ENCODE peak calls at places on chromosomes 13 and 19, in six cellular contexts. B, W, G, M, F and O are unnamed samples.

GRCh38 chr13:112172641-112173171 is 105.8 kb downstream of the SOX1 start:
- DNase-seq in G (no peak), B (no peak), F (no peak), W (no peak), M (no peak), O (no peak)

GRCh38 chr13:24540236-24541126 is 27.9 kb upstream of the PARP4 start:
- DNase-seq in B (no peak), F (peak; percentile 71), W (no peak), M (no peak), G (no peak), O (no peak)

GRCh38 chr19:47723573-47723923 is 10.3 kb downstream of the EHD2 start:
- DNase-seq in M (peak; percentile 93), B (peak; percentile 58), W (peak; percentile 78), G (peak; percentile 82), F (no peak), O (no peak)

GRCh38 chr13:48043789-48044503 is 6.4 kb downstream of the NUDT15 start:
- DNase-seq in W (no peak), B (no peak), G (no peak), F (no peak), M (peak; percentile 71), O (no peak)

GRCh38 chr13:30985637-30986205 is 53.3 kb downstream of the TEX26 start:
- DNase-seq in M (peak; percentile 80), B (no peak), G (no peak), F (no peak), W (no peak), O (peak; percentile 47)

GRCh38 chr13:50365300-50365682 is 350.0 kb downstream of the KCNRG start:
- DNase-seq in M (no peak), F (no peak), B (no peak), W (no peak), G (no peak), O (no peak)

GRCh38 chr13:54449922-54450321 is 1421.3 kb downstream of the OLFM4 start:
- DNase-seq in M (no peak), W (no peak), F (no peak), B (no peak), G (no peak), O (no peak)

GRCh38 chr19:17888260-17888659 is 16.5 kb downstream of the SLC5A5 start:
- DNase-seq in M (no peak), F (no peak), G (no peak), W (no peak), B (no peak), O (no peak)

GRCh38 chr19:35023428-35023827 is 6.8 kb upstream of the SCN1B start:
- DNase-seq in F (no peak), W (no peak), M (no peak), B (no peak), G (peak; percentile 58), O (no peak)

GRCh38 chr19:12757544-12758274 is 6.1 kb downstream of the BEST2 start:
- DNase-seq in M (peak; percentile 63), G (peak; percentile 59), W (peak; percentile 79), B (peak; percentile 70), F (peak; percentile 87), O (peak; percentile 63)

GRCh38 chr19:31448221-31448657 is 99.0 kb upstream of the TSHZ3 start:
- DNase-seq in W (peak; percentile 84), B (no peak), M (peak; percentile 78), F (peak; percentile 60), G (peak; percentile 21), O (no peak)

GRCh38 chr13:72458701-72459100 is 268.7 kb downstream of the MZT1 start:
- DNase-seq in B (peak; percentile 36), F (no peak), M (peak; percentile 36), W (no peak), G (no peak), O (peak; percentile 40)

GRCh38 chr19:15144046-15144646 is 36.9 kb downstream of the SYDE1 start:
- DNase-seq in F (no peak), B (no peak), W (no peak), G (no peak), M (peak; percentile 27), O (no peak)
- H3K4me1 ChIP-seq in F (no peaks in the 10 kb centered on the region), B (no peaks in the 10 kb centered on the region), W (no peaks in the 10 kb centered on the region), G (no peaks in the 10 kb centered on the region), M (no peaks in the 10 kb centered on the region), O (no peaks in the 10 kb centered on the region)

GRCh38 chr19:1840541-1841115 is 7.7 kb downstream of the REXO1 start:
- DNase-seq in W (peak; percentile 59), M (no peak), G (no peak), F (no peak), B (no peak), O (peak; percentile 53)

GRCh38 chr19:1844536-1845515 is 3.5 kb downstream of the REXO1 start:
- DNase-seq in B (no peak), W (no peak), F (peak; percentile 76), G (no peak), M (no peak), O (no peak)

GRCh38 chr19:1841209-1841924 is 6.9 kb downstream of the REXO1 start:
- DNase-seq in B (no peak), G (no peak), M (no peak), W (no peak), F (no peak), O (no peak)

GRCh38 chr19:1843646-1844394 is 4.5 kb downstream of the REXO1 start:
- DNase-seq in M (no peak), F (peak; percentile 65), B (no peak), W (no peak), G (no peak), O (no peak)

GRCh38 chr19:1843116-1843515 is 5.2 kb downstream of the REXO1 start:
- DNase-seq in B (no peak), W (no peak), M (no peak), G (no peak), F (peak; percentile 52), O (no peak)
- H3K4me1 ChIP-seq in B (peaks cover 11% of the 10 kb centered on the region), W (peaks cover 6% of the 10 kb centered on the region), M (peaks cover 5% of the 10 kb centered on the region), G (no peaks in the 10 kb centered on the region), F (peaks cover 17% of the 10 kb centered on the region), O (peaks cover 7% of the 10 kb centered on the region)

GRCh38 chr13:110347535-110348308 is 40.6 kb downstream of the COL4A2 start:
- DNase-seq in G (peak; percentile 82), M (peak; percentile 96), B (peak; percentile 84), F (no peak), W (peak; percentile 74), O (no peak)

GRCh38 chr13:110350509-110350908 is 43.4 kb downstream of the COL4A2 start:
- DNase-seq in W (no peak), G (no peak), B (no peak), M (no peak), F (no peak), O (no peak)

GRCh38 chr13:110348309-110348625 is 41.2 kb downstream of the COL4A2 start:
- DNase-seq in M (no peak), F (no peak), W (no peak), G (no peak), B (no peak), O (no peak)

GRCh38 chr13:110348751-110349150 is 41.7 kb downstream of the COL4A2 start:
- DNase-seq in F (no peak), G (no peak), B (no peak), W (no peak), M (no peak), O (no peak)

DNA sequence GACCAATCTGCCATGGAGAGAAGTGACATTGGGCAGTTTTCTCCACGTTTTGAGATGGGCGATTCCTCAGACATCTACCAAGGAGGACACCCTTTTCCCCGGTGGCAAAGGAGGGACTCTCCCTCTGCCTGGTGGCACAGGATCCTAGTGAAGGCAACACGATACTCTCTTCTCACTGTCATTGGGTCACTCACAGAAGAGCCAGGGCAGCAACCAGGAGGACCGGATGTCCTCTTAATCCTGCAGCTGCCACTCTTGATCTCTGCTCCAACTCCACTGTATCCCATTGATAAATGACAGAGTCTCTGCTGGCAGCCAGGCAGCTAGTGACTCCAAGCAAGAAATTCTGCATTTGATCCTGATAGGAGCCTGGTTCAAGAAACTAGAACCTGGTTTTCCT is 42.2 kb downstream of the COL4A2 start:
- DNase-seq in F (no peak), B (no peak), G (no peak), W (no peak), M (no peak), O (no peak)
- H3K4me1 ChIP-seq in F (no peaks in the 10 kb centered on the region), B (peaks cover 48% of the 10 kb centered on the region), G (peaks cover 6% of the 10 kb centered on the region), W (peaks cover 27% of the 10 kb centered on the region), M (peaks cover 14% of the 10 kb centered on the region), O (no peaks in the 10 kb centered on the region)

GRCh38 chr19:11246941-11247340 is 7.5 kb downstream of the ANGPTL8 start:
- DNase-seq in B (no peak), M (no peak), F (no peak), W (no peak), G (no peak), O (no peak)
- H3K4me1 ChIP-seq in B (no peaks in the 10 kb centered on the region), M (peaks cover 5% of the 10 kb centered on the region), F (no peaks in the 10 kb centered on the region), W (peaks cover 4% of the 10 kb centered on the region), G (no peaks in the 10 kb centered on the region), O (no peaks in the 10 kb centered on the region)

DNA sequence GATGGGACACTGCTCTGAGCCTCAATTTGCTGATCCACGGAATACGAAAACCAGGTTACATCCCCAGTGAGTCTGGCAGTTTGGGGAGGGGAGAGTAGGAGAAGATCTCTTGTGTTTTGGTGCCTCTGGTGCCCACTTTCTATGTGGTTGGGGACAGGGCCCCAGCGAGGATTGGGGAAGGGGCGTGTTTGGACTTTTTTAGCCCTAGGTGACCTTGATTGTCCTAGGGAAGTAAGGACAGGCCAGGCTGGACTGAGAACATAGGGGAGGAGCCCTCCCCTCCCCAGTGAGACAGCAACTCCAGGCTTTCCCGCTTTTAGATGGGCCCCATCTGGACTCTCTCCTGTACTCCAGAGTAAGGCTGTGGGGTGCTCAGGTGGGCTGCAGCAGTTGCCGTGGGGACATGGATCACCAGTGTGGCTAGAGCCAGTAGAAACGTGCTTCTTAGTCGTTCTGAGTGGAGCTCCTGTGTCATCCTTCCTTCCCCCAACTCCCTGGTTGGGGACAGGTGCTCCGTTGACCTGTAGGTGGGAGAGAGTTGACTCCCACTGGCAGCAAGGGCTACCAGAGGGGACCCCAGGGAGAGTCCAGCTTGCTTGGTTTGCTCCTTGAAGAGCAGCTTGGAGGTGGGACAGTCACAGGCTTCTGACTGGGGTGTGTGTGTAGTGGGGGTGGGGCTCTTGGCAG is 4.3 kb downstream of the EGLN2 start:
- DNase-seq in G (no peak), F (no peak), B (no peak), W (no peak), M (no peak), O (no peak)
- H3K4me1 ChIP-seq in G (peaks cover 7% of the 10 kb centered on the region), F (peaks cover 41% of the 10 kb centered on the region), B (peaks cover 32% of the 10 kb centered on the region), W (peaks cover 57% of the 10 kb centered on the region), M (peaks cover 46% of the 10 kb centered on the region), O (peaks cover 18% of the 10 kb centered on the region)

DNA sequence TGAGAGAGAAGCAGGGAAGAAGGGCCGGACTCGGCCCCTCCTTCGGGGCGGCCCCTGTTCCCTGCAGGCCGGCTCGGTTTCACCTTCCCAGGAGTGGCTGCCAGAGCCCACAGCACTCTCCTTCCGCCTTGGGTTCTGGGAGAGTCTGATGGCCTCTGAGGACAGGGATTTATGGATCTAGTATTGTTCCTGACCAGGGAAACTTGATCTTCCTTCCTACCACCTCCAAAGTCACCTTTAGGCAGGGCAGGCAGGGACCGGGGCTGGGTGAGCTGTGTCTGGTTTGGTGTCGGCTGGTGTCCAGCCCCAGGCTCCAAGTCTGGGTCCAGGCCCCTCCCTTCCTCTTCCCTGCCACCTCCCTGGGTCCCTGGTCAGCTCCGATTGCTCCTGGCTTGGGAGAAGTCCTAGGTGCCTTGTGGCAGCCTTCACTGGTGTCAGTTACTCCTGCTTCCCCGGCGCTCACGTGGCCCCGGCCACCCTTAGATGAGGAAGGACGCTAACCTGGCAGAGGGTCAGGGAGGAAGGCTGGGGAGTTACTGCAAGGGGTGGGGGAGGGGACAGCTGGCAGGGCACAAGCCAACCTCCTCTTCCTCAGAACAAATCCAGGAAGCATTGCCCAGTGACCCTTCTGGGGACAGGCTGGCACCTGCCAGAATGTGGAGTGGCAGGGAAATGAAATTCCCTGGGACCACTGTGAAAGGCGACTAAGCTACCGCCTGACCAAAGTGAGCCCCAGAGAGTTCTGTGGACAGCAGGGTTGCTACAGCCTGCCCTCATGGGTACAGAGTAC is 18.8 kb downstream of the RFX1 start:
- DNase-seq in G (peak; percentile 59), M (no peak), W (no peak), F (no peak), B (no peak), O (no peak)
- H3K4me1 ChIP-seq in G (no peaks in the 10 kb centered on the region), M (peaks cover 7% of the 10 kb centered on the region), W (peaks cover 5% of the 10 kb centered on the region), F (no peaks in the 10 kb centered on the region), B (no peaks in the 10 kb centered on the region), O (no peaks in the 10 kb centered on the region)